ENCODE peak calls at places on chromosome 13, in nine cellular contexts. Q, N, U, R, D, A, V, W and H are unnamed samples.

GRCh38 chr13:19169991-19170390 is 11.6 kb downstream of the TUBA3C start:
- DNase-seq in Q (no peak), N (no peak), U (no peak), R (no peak), D (no peak), A (no peak), V (no peak), W (no peak), H (no peak)

GRCh38 chr13:113410472-113411201 is 42.7 kb downstream of the ADPRHL1 start:
- DNase-seq in Q (peak), N (peak), U (peak), R (peak), D (peak), A (peak), V (no peak), W (no peak), H (peak)

GRCh38 chr13:27160657-27161174 is 10.9 kb downstream of the USP12 start:
- DNase-seq in Q (no peak), N (no peak), U (no peak), R (no peak), D (no peak), A (no peak), V (no peak), W (no peak), H (no peak)

GRCh38 chr13:106815545-106815944 is 247.6 kb upstream of the ARGLU1 start:
- DNase-seq in Q (no peak), N (no peak), U (no peak), R (no peak), D (no peak), A (no peak), V (no peak), W (no peak), H (no peak)

GRCh38 chr13:110232756-110233155 is 74.2 kb downstream of the COL4A1 start:
- DNase-seq in Q (no peak), N (no peak), U (peak), R (no peak), D (no peak), A (peak), V (no peak), W (no peak), H (no peak)

GRCh38 chr13:40973409-40973808 is 45.7 kb downstream of the ELF1 start:
- DNase-seq in Q (no peak), N (no peak), U (no peak), R (no peak), D (no peak), A (no peak), V (no peak), W (no peak), H (no peak)

GRCh38 chr13:113637262-113638160 is 20.5 kb downstream of the ATP4B start:
- DNase-seq in Q (no peak), N (no peak), U (no peak), R (no peak), D (peak), A (no peak), V (no peak), W (no peak), H (no peak)

GRCh38 chr13:61880576-61881283 is 465.1 kb upstream of the PCDH20 start:
- DNase-seq in Q (no peak), N (peak), U (peak), R (no peak), D (no peak), A (no peak), V (no peak), W (peak), H (no peak)

GRCh38 chr13:85586422-85586831 is 212.8 kb downstream of the SLITRK6 start:
- DNase-seq in Q (no peak), N (peak), U (no peak), R (peak), D (no peak), A (peak), V (no peak), W (no peak), H (peak)

GRCh38 chr13:40315416-40316064 is 350.9 kb downstream of the FOXO1 start:
- DNase-seq in Q (no peak), N (no peak), U (peak), R (no peak), D (peak), A (no peak), V (no peak), W (no peak), H (peak)

GRCh38 chr13:108962652-108963051 is 333.2 kb downstream of the MYO16 start:
- DNase-seq in Q (no peak), N (no peak), U (peak), R (no peak), D (no peak), A (no peak), V (no peak), W (no peak), H (no peak)

GRCh38 chr13:45775401-45775963 is 73.4 kb downstream of the CBY2 start:
- DNase-seq in Q (no peak), N (no peak), U (no peak), R (no peak), D (no peak), A (no peak), V (no peak), W (no peak), H (no peak)

GRCh38 chr13:49287995-49288394 is 40.3 kb downstream of the CDADC1 start:
- DNase-seq in Q (no peak), N (no peak), U (no peak), R (no peak), D (no peak), A (no peak), V (no peak), W (no peak), H (no peak)

GRCh38 chr13:90867336-90867683 is 480.2 kb upstream of the MIR17HG start:
- DNase-seq in Q (peak), N (peak), U (peak), R (peak), D (peak), A (peak), V (peak), W (peak), H (peak)

GRCh38 chr13:52851153-52851962 is 2.9 kb upstream of the PCDH8 start:
- DNase-seq in Q (peak), N (no peak), U (peak), R (no peak), D (peak), A (no peak), V (peak), W (peak), H (no peak)

GRCh38 chr13:48586591-48587103 is 53.8 kb upstream of the RCBTB2 start:
- DNase-seq in Q (no peak), N (no peak), U (peak), R (no peak), D (peak), A (no peak), V (peak), W (peak), H (no peak)

GRCh38 chr13:46369506-46370268 is 17.4 kb downstream of the RUBCNL start:
- DNase-seq in Q (no peak), N (no peak), U (peak), R (peak), D (no peak), A (peak), V (no peak), W (no peak), H (peak)

GRCh38 chr13:36552334-36552733 is 120.0 kb downstream of the CCNA1 start:
- DNase-seq in Q (no peak), N (no peak), U (no peak), R (no peak), D (no peak), A (no peak), V (no peak), W (no peak), H (no peak)

GRCh38 chr13:110841846-110842245 is 73.0 kb downstream of the ANKRD10 start:
- DNase-seq in Q (no peak), N (peak), U (no peak), R (no peak), D (no peak), A (peak), V (no peak), W (no peak), H (peak)

GRCh38 chr13:102235689-102236088 is 166.2 kb downstream of the FGF14 start:
- DNase-seq in Q (no peak), N (peak), U (no peak), R (no peak), D (no peak), A (no peak), V (no peak), W (no peak), H (no peak)

GRCh38 chr13:51881296-51881695 is 19.5 kb downstream of the CCDC70 start:
- DNase-seq in Q (no peak), N (no peak), U (no peak), R (no peak), D (no peak), A (no peak), V (no peak), W (no peak), H (no peak)

GRCh38 chr13:45737571-45738002 is 35.5 kb downstream of the CBY2 start:
- DNase-seq in Q (no peak), N (no peak), U (no peak), R (no peak), D (no peak), A (no peak), V (no peak), W (no peak), H (no peak)

GRCh38 chr13:95926231-95926630 is 127.0 kb downstream of the UGGT2 start:
- DNase-seq in Q (no peak), N (no peak), U (no peak), R (no peak), D (no peak), A (no peak), V (no peak), W (no peak), H (no peak)

GRCh38 chr13:102020611-102021216 is 381.1 kb downstream of the FGF14 start:
- DNase-seq in Q (no peak), N (peak), U (peak), R (no peak), D (no peak), A (no peak), V (no peak), W (no peak), H (peak)

GRCh38 chr13:30895773-30896172 is 10.3 kb upstream of the MEDAG start:
- DNase-seq in Q (peak), N (no peak), U (peak), R (peak), D (no peak), A (peak), V (no peak), W (no peak), H (peak)

GRCh38 chr13:83377486-83377885 is 504.8 kb downstream of the SLITRK1 start:
- DNase-seq in Q (no peak), N (no peak), U (peak), R (peak), D (no peak), A (no peak), V (no peak), W (no peak), H (no peak)

GRCh38 chr13:52980695-52981094 is 47.9 kb upstream of the OLFM4 start:
- DNase-seq in Q (no peak), N (peak), U (no peak), R (no peak), D (no peak), A (no peak), V (no peak), W (no peak), H (no peak)

GRCh38 chr13:58587183-58587582 is 955.6 kb downstream of the PCDH17 start:
- DNase-seq in Q (no peak), N (no peak), U (no peak), R (no peak), D (no peak), A (no peak), V (no peak), W (no peak), H (no peak)

GRCh38 chr13:50990540-50991506 is 81.2 kb downstream of the RNASEH2B start:
- DNase-seq in Q (peak), N (no peak), U (peak), R (peak), D (peak), A (no peak), V (no peak), W (no peak), H (peak)

GRCh38 chr13:112874751-112875300 is 94.2 kb upstream of the MCF2L start:
- DNase-seq in Q (no peak), N (no peak), U (no peak), R (no peak), D (no peak), A (no peak), V (no peak), W (no peak), H (no peak)

GRCh38 chr13:26024558-26024957 is 27.3 kb downstream of the SHISA2 start:
- DNase-seq in Q (no peak), N (no peak), U (peak), R (no peak), D (no peak), A (no peak), V (no peak), W (no peak), H (no peak)
- TF ChIP-seq CTCF in Q (no peak), N (no peak), U (no peak), R (no peak), D (no peak), A (no peak), V (no peak), W (no peak), H (no peak)

GRCh38 chr13:55199132-55199531 is 1941.6 kb upstream of the PRR20A start:
- DNase-seq in Q (no peak), N (peak), U (no peak), R (no peak), D (no peak), A (no peak), V (no peak), W (no peak), H (no peak)
- TF ChIP-seq CTCF in Q (no peak), N (peak), U (no peak), R (no peak), D (no peak), A (no peak), V (no peak), W (no peak), H (no peak)

GRCh38 chr13:80341098-80341701 is at the start of gene SPRY2:
- DNase-seq in Q (peak), N (peak), U (peak), R (peak), D (peak), A (peak), V (peak), W (peak), H (peak)
- TF ChIP-seq CTCF in Q (no peak), N (no peak), U (no peak), R (no peak), D (no peak), A (peak), V (no peak), W (no peak), H (no peak)

GRCh38 chr13:24668955-24669354 is 11.3 kb upstream of the ATP12A start:
- DNase-seq in Q (no peak), N (peak), U (no peak), R (no peak), D (no peak), A (no peak), V (peak), W (no peak), H (no peak)

GRCh38 chr13:24672141-24673132 is 7.8 kb upstream of the ATP12A start:
- DNase-seq in Q (no peak), N (no peak), U (no peak), R (no peak), D (no peak), A (no peak), V (no peak), W (no peak), H (no peak)

GRCh38 chr13:24670174-24670573 is 10.0 kb upstream of the ATP12A start:
- DNase-seq in Q (no peak), N (no peak), U (no peak), R (no peak), D (no peak), A (no peak), V (no peak), W (no peak), H (no peak)

GRCh38 chr13:24671367-24672117 is 8.7 kb upstream of the ATP12A start:
- DNase-seq in Q (peak), N (peak), U (peak), R (peak), D (no peak), A (peak), V (peak), W (peak), H (peak)

GRCh38 chr13:24670927-24671326 is 9.3 kb upstream of the ATP12A start:
- DNase-seq in Q (no peak), N (peak), U (peak), R (no peak), D (no peak), A (peak), V (no peak), W (peak), H (no peak)
- TF ChIP-seq CTCF in Q (no peak), N (no peak), U (no peak), R (no peak), D (no peak), A (no peak), V (no peak), W (peak), H (peak)

DNA sequence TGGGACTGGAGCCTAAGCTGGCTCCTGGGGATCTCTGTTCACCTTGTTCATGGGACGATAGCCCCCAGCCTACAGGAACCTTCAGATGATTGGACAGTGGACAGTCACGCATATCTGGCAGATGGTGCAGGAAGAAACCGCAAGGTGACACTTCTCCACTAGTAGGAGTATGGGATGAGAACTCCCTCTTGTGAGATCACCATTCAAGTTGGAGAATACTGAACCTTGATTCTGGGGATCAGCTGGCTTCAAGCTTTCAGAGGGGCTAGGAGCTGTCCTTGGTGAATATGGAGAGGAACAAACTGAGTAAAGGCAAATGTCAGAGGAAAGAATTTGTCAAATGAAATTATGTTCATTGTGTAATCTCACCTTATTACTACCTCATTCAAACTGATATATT is 204.5 kb downstream of the PDS5B start:
- DNase-seq in Q (no peak), N (peak), U (no peak), R (no peak), D (no peak), A (no peak), V (no peak), W (no peak), H (no peak)
- TF ChIP-seq CTCF in Q (no peak), N (peak), U (no peak), R (peak), D (no peak), A (peak), V (no peak), W (peak), H (no peak)

GRCh38 chr13:99830931-99831330 is 140.6 kb downstream of the ZIC5 start:
- DNase-seq in Q (no peak), N (no peak), U (no peak), R (no peak), D (no peak), A (no peak), V (no peak), W (no peak), H (no peak)
- TF ChIP-seq CTCF in Q (no peak), N (no peak), U (no peak), R (no peak), D (no peak), A (no peak), V (no peak), W (no peak), H (no peak)

DNA sequence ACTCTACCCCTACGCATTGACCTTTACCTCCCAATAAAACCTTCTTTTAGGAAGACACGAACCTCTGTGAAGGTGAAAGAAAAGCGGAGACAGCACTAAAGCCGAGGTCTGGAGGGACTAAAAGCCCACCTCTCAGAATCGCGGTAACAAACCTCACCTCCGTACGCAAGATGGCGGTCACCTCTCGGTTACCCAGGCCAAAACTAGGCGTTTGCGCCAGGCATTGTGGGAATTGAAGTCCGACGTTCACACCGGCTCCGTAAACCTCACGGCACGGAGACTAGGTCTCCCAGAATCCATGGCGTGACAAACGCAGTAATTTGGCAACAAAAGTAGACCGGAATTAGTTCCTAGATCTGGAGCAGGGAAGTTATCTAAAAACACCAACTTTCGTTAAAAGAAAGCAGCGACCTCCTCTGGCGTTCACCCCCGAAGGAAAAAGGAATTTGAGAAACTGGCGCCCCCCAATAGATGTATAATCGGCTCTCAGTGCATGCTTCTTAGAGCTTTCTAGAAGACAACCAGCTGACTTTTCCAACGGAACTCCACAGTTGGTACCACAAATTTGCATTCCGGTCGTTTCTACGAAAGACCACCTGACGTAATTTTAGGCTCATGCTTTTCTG is at the start of gene N4BP2L2:
- DNase-seq in Q (peak), N (peak), U (peak), R (peak), D (peak), A (peak), V (peak), W (peak), H (peak)
- TF ChIP-seq CTCF in Q (no peak), N (peak), U (peak), R (peak), D (peak), A (peak), V (no peak), W (no peak), H (peak)